ENCODE peak calls at places on chromosome 12, in eight cellular contexts. S is nucleus accumbens; C is CD8-positive, alpha-beta memory T cell; V is progenitor cell of endocrine pancreas; O is substantia nigra; J is activated CD4-positive, alpha-beta T cell treated with anti-CD3 and anti-CD28 coated beads, Interleukin-2, amount 50 U/mL, for 1 hour; E is left ventricle myocardium superior; T is naive thymus-derived CD8-positive, alpha-beta T cell. G is an unnamed sample.

GRCh38 chr12:72432037-72432604 is 160.0 kb downstream of the TRHDE start:
- DNase-seq in S (no peak), E (no peak), T (no peak), C (no peak), V (no peak), J (no peak), O (no peak), G (no peak)

GRCh38 chr12:62983594-62983993 is 48.6 kb upstream of the PPM1H start:
- DNase-seq in T (no peak), O (no peak), V (no peak), S (no peak), J (no peak), E (no peak), C (no peak), G (no peak)

GRCh38 chr12:102298022-102298421 is 100.4 kb upstream of the PMCH start:
- DNase-seq in O (no peak), T (no peak), S (no peak), J (no peak), V (no peak), E (no peak), C (no peak), G (no peak)

GRCh38 chr12:93297032-93297431 is 80.7 kb upstream of the NUDT4 start:
- DNase-seq in E (no peak), S (no peak), J (no peak), T (no peak), V (no peak), C (no peak), O (no peak), G (no peak)

GRCh38 chr12:46487567-46488131 is 115.1 kb upstream of the SLC38A2 start:
- DNase-seq in S (no peak), V (no peak), E (no peak), T (no peak), O (no peak), J (no peak), C (no peak), G (no peak)

GRCh38 chr12:5083955-5084849 is 40.5 kb downstream of the KCNA5 start:
- DNase-seq in S (peak; percentile 22), J (no peak), O (no peak), C (no peak), E (no peak), T (no peak), V (peak; percentile 56), G (peak; percentile 79)

GRCh38 chr12:50271724-50272247 is 11.5 kb downstream of the LIMA1 start:
- DNase-seq in J (no peak), T (no peak), V (no peak), O (no peak), S (no peak), C (no peak), E (no peak), G (no peak)

GRCh38 chr12:63276537-63277365 is 125.8 kb upstream of the AVPR1A start:
- DNase-seq in O (no peak), J (no peak), S (no peak), T (no peak), C (no peak), V (peak; percentile 17), E (peak; percentile 23), G (no peak)

GRCh38 chr12:59632408-59632807 is 36.6 kb downstream of the SLC16A7 start:
- DNase-seq in S (no peak), C (no peak), O (no peak), J (no peak), V (no peak), E (no peak), T (no peak), G (no peak)